ENCODE peak calls at places on chromosomes 7 and 10, in five cellular contexts. One of them, this sample, is unnamed.

GRCh38 chr7:22718200-22718711 is 8.7 kb upstream of the IL6 start:
- DNase-seq in activated CD8-positive, alpha-beta memory T cell treated with anti-CD3 and anti-CD28 coated beads, Interleukin-2, amount 50 U/mL, for 48 hours: no peak
- DNase-seq in T-helper 17 cell: no peak
- DNase-seq in left lobe of liver: no peak
- DNase-seq in activated naive CD8-positive, alpha-beta T cell treated with anti-CD3 and anti-CD28 coated beads, Interleukin-2, amount 50 U/mL, for 24 hours: no peak
- DNase-seq in this sample: no peak

GRCh38 chr10:23886355-23886754 is 322.6 kb upstream of the KIAA1217 start:
- DNase-seq in activated CD8-positive, alpha-beta memory T cell treated with anti-CD3 and anti-CD28 coated beads, Interleukin-2, amount 50 U/mL, for 48 hours: no peak
- DNase-seq in T-helper 17 cell: no peak
- DNase-seq in left lobe of liver: no peak
- DNase-seq in activated naive CD8-positive, alpha-beta T cell treated with anti-CD3 and anti-CD28 coated beads, Interleukin-2, amount 50 U/mL, for 24 hours: no peak
- DNase-seq in this sample: no peak

GRCh38 chr10:47309403-47310089 is 9.5 kb downstream of the GDF10 start:
- DNase-seq in activated CD8-positive, alpha-beta memory T cell treated with anti-CD3 and anti-CD28 coated beads, Interleukin-2, amount 50 U/mL, for 48 hours: no peak
- DNase-seq in T-helper 17 cell: no peak
- DNase-seq in left lobe of liver: no peak
- DNase-seq in activated naive CD8-positive, alpha-beta T cell treated with anti-CD3 and anti-CD28 coated beads, Interleukin-2, amount 50 U/mL, for 24 hours: peak; percentile 16
- DNase-seq in this sample: no peak

GRCh38 chr7:34333925-34334324 is 324.1 kb upstream of the NPSR1 start:
- DNase-seq in activated CD8-positive, alpha-beta memory T cell treated with anti-CD3 and anti-CD28 coated beads, Interleukin-2, amount 50 U/mL, for 48 hours: no peak
- DNase-seq in T-helper 17 cell: no peak
- DNase-seq in left lobe of liver: no peak
- DNase-seq in activated naive CD8-positive, alpha-beta T cell treated with anti-CD3 and anti-CD28 coated beads, Interleukin-2, amount 50 U/mL, for 24 hours: no peak
- DNase-seq in this sample: no peak

GRCh38 chr7:94350729-94351128 is 44.0 kb upstream of the COL1A2 start:
- DNase-seq in activated CD8-positive, alpha-beta memory T cell treated with anti-CD3 and anti-CD28 coated beads, Interleukin-2, amount 50 U/mL, for 48 hours: no peak
- DNase-seq in T-helper 17 cell: no peak
- DNase-seq in left lobe of liver: no peak
- DNase-seq in activated naive CD8-positive, alpha-beta T cell treated with anti-CD3 and anti-CD28 coated beads, Interleukin-2, amount 50 U/mL, for 24 hours: no peak
- DNase-seq in this sample: no peak

GRCh38 chr7:22141355-22141754 is 195.7 kb upstream of the CDCA7L start:
- DNase-seq in activated CD8-positive, alpha-beta memory T cell treated with anti-CD3 and anti-CD28 coated beads, Interleukin-2, amount 50 U/mL, for 48 hours: no peak
- DNase-seq in T-helper 17 cell: no peak
- DNase-seq in left lobe of liver: no peak
- DNase-seq in activated naive CD8-positive, alpha-beta T cell treated with anti-CD3 and anti-CD28 coated beads, Interleukin-2, amount 50 U/mL, for 24 hours: no peak
- DNase-seq in this sample: no peak

GRCh38 chr10:8758029-8758428 is 703.5 kb downstream of the GATA3 start:
- DNase-seq in activated CD8-positive, alpha-beta memory T cell treated with anti-CD3 and anti-CD28 coated beads, Interleukin-2, amount 50 U/mL, for 48 hours: no peak
- DNase-seq in T-helper 17 cell: no peak
- DNase-seq in left lobe of liver: no peak
- DNase-seq in activated naive CD8-positive, alpha-beta T cell treated with anti-CD3 and anti-CD28 coated beads, Interleukin-2, amount 50 U/mL, for 24 hours: no peak
- DNase-seq in this sample: no peak

GRCh38 chr10:102678842-102679289 is 34.6 kb downstream of the TRIM8 start:
- DNase-seq in activated CD8-positive, alpha-beta memory T cell treated with anti-CD3 and anti-CD28 coated beads, Interleukin-2, amount 50 U/mL, for 48 hours: no peak
- DNase-seq in T-helper 17 cell: no peak
- DNase-seq in left lobe of liver: peak; percentile 69
- DNase-seq in activated naive CD8-positive, alpha-beta T cell treated with anti-CD3 and anti-CD28 coated beads, Interleukin-2, amount 50 U/mL, for 24 hours: peak; percentile 56
- DNase-seq in this sample: no peak

GRCh38 chr7:66187894-66188293 is 17.2 kb upstream of the TPST1 start:
- DNase-seq in activated CD8-positive, alpha-beta memory T cell treated with anti-CD3 and anti-CD28 coated beads, Interleukin-2, amount 50 U/mL, for 48 hours: no peak
- DNase-seq in T-helper 17 cell: no peak
- DNase-seq in left lobe of liver: peak; percentile 92
- DNase-seq in activated naive CD8-positive, alpha-beta T cell treated with anti-CD3 and anti-CD28 coated beads, Interleukin-2, amount 50 U/mL, for 24 hours: no peak
- DNase-seq in this sample: no peak

GRCh38 chr10:28463676-28464395 is 69.1 kb upstream of the WAC start:
- DNase-seq in activated CD8-positive, alpha-beta memory T cell treated with anti-CD3 and anti-CD28 coated beads, Interleukin-2, amount 50 U/mL, for 48 hours: no peak
- DNase-seq in T-helper 17 cell: no peak
- DNase-seq in left lobe of liver: no peak
- DNase-seq in activated naive CD8-positive, alpha-beta T cell treated with anti-CD3 and anti-CD28 coated beads, Interleukin-2, amount 50 U/mL, for 24 hours: no peak
- DNase-seq in this sample: no peak